ENCODE peak calls at places on chromosomes 7 and 10, in five cellular contexts. One of them, this sample, is unnamed.

GRCh38 chr10:63758080-63758479 is 236.9 kb downstream of the REEP3 start:
- DNase-seq in fibroblast of the aortic adventitia: peak; percentile 69
- DNase-seq in stimulated activated naive CD4-positive, alpha-beta T cell: no peak
- DNase-seq in DMS153: no peak
- DNase-seq in fibroblast of villous mesenchyme: peak; percentile 13
- DNase-seq in this sample: peak; percentile 32

GRCh38 chr10:63491558-63492316 is 26.0 kb upstream of the JMJD1C start:
- DNase-seq in fibroblast of the aortic adventitia: peak; percentile 93
- DNase-seq in stimulated activated naive CD4-positive, alpha-beta T cell: no peak
- DNase-seq in DMS153: no peak
- DNase-seq in fibroblast of villous mesenchyme: peak; percentile 95
- DNase-seq in this sample: peak; percentile 93

GRCh38 chr10:131799429-131799828 is 101.4 kb upstream of the PPP2R2D start:
- DNase-seq in fibroblast of the aortic adventitia: no peak
- DNase-seq in stimulated activated naive CD4-positive, alpha-beta T cell: no peak
- DNase-seq in DMS153: no peak
- DNase-seq in fibroblast of villous mesenchyme: no peak
- DNase-seq in this sample: no peak

GRCh38 chr10:16816830-16817124 is 447 bp downstream of the RSU1 start:
- DNase-seq in fibroblast of the aortic adventitia: no peak
- DNase-seq in stimulated activated naive CD4-positive, alpha-beta T cell: no peak
- DNase-seq in DMS153: no peak
- DNase-seq in fibroblast of villous mesenchyme: no peak
- DNase-seq in this sample: peak; percentile 36

GRCh38 chr10:13528875-13529713 is at the start of gene BEND7:
- DNase-seq in fibroblast of the aortic adventitia: no peak
- DNase-seq in stimulated activated naive CD4-positive, alpha-beta T cell: no peak
- DNase-seq in DMS153: no peak
- DNase-seq in fibroblast of villous mesenchyme: no peak
- DNase-seq in this sample: no peak

GRCh38 chr10:3763852-3764625 is 21.0 kb downstream of the KLF6 start:
- DNase-seq in fibroblast of the aortic adventitia: peak; percentile 80
- DNase-seq in stimulated activated naive CD4-positive, alpha-beta T cell: no peak
- DNase-seq in DMS153: no peak
- DNase-seq in fibroblast of villous mesenchyme: peak; percentile 41
- DNase-seq in this sample: peak; percentile 85

GRCh38 chr10:21517983-21518628 is 7.4 kb downstream of the SKIDA1 start:
- DNase-seq in fibroblast of the aortic adventitia: peak; percentile 56
- DNase-seq in stimulated activated naive CD4-positive, alpha-beta T cell: no peak
- DNase-seq in DMS153: peak; percentile 46
- DNase-seq in fibroblast of villous mesenchyme: no peak
- DNase-seq in this sample: peak; percentile 50

GRCh38 chr10:74081192-74081803 is 69.3 kb downstream of the AP3M1 start:
- DNase-seq in fibroblast of the aortic adventitia: peak; percentile 77
- DNase-seq in stimulated activated naive CD4-positive, alpha-beta T cell: peak; percentile 10
- DNase-seq in DMS153: peak; percentile 36
- DNase-seq in fibroblast of villous mesenchyme: peak; percentile 71
- DNase-seq in this sample: peak; percentile 64

GRCh38 chr7:37182011-37182478 is 266.6 kb downstream of the ELMO1 start:
- DNase-seq in fibroblast of the aortic adventitia: peak; percentile 69
- DNase-seq in stimulated activated naive CD4-positive, alpha-beta T cell: peak; percentile 66
- DNase-seq in DMS153: peak; percentile 70
- DNase-seq in fibroblast of villous mesenchyme: peak; percentile 72
- DNase-seq in this sample: peak; percentile 67

GRCh38 chr10:100970076-100970913 is 991 bp downstream of the SEMA4G start:
- DNase-seq in fibroblast of the aortic adventitia: no peak
- DNase-seq in stimulated activated naive CD4-positive, alpha-beta T cell: peak; percentile 31
- DNase-seq in DMS153: no peak
- DNase-seq in fibroblast of villous mesenchyme: no peak
- DNase-seq in this sample: no peak

GRCh38 chr10:92180326-92180881 is 110.5 kb downstream of the CPEB3 start:
- DNase-seq in fibroblast of the aortic adventitia: no peak
- DNase-seq in stimulated activated naive CD4-positive, alpha-beta T cell: no peak
- DNase-seq in DMS153: no peak
- DNase-seq in fibroblast of villous mesenchyme: no peak
- DNase-seq in this sample: no peak

GRCh38 chr7:28986723-28987122 is 28.6 kb upstream of the TRIL start:
- DNase-seq in fibroblast of the aortic adventitia: peak; percentile 95
- DNase-seq in stimulated activated naive CD4-positive, alpha-beta T cell: no peak
- DNase-seq in DMS153: no peak
- DNase-seq in fibroblast of villous mesenchyme: peak; percentile 93
- DNase-seq in this sample: peak; percentile 94

GRCh38 chr10:43683451-43684197 is 34.9 kb upstream of the ZNF32 start:
- DNase-seq in fibroblast of the aortic adventitia: peak; percentile 61
- DNase-seq in stimulated activated naive CD4-positive, alpha-beta T cell: no peak
- DNase-seq in DMS153: no peak
- DNase-seq in fibroblast of villous mesenchyme: peak; percentile 8
- DNase-seq in this sample: peak; percentile 26

GRCh38 chr10:104580774-104581675 is 60.1 kb upstream of the SORCS3 start:
- DNase-seq in fibroblast of the aortic adventitia: peak; percentile 69
- DNase-seq in stimulated activated naive CD4-positive, alpha-beta T cell: peak; percentile 52
- DNase-seq in DMS153: peak; percentile 8
- DNase-seq in fibroblast of villous mesenchyme: peak; percentile 52
- DNase-seq in this sample: peak; percentile 70

GRCh38 chr7:134827889-134828288 is 48.5 kb downstream of the CALD1 start:
- DNase-seq in fibroblast of the aortic adventitia: peak; percentile 90
- DNase-seq in stimulated activated naive CD4-positive, alpha-beta T cell: no peak
- DNase-seq in DMS153: no peak
- DNase-seq in fibroblast of villous mesenchyme: peak; percentile 87
- DNase-seq in this sample: peak; percentile 85

GRCh38 chr7:151081170-151082101 is 827 bp upstream of the FASTK start:
- DNase-seq in fibroblast of the aortic adventitia: no peak
- DNase-seq in stimulated activated naive CD4-positive, alpha-beta T cell: no peak
- DNase-seq in DMS153: no peak
- DNase-seq in fibroblast of villous mesenchyme: peak; percentile 37
- DNase-seq in this sample: no peak

GRCh38 chr10:121310151-121310711 is 288.0 kb downstream of the FGFR2 start:
- DNase-seq in fibroblast of the aortic adventitia: no peak
- DNase-seq in stimulated activated naive CD4-positive, alpha-beta T cell: no peak
- DNase-seq in DMS153: no peak
- DNase-seq in fibroblast of villous mesenchyme: no peak
- DNase-seq in this sample: no peak

GRCh38 chr10:131824371-131825149 is 76.2 kb upstream of the PPP2R2D start:
- DNase-seq in fibroblast of the aortic adventitia: no peak
- DNase-seq in stimulated activated naive CD4-positive, alpha-beta T cell: no peak
- DNase-seq in DMS153: no peak
- DNase-seq in fibroblast of villous mesenchyme: no peak
- DNase-seq in this sample: no peak

This sample was measured in fibroblast of mammary gland.